ENCODE peak calls at places on chromosomes 16 and 17, in seven cellular contexts. One of them, this sample, is unnamed.

GRCh38 chr16:22053921-22054341 is 38.4 kb upstream of the VWA3A start:
- DNase-seq in Peyer's patch: no peak
- DNase-seq in kidney epithelial cell: no peak
- DNase-seq in testis: no peak
- DNase-seq in psoas muscle: no peak
- DNase-seq in right lobe of liver: no peak
- DNase-seq in heart left ventricle: no peak
- DNase-seq in this sample: no peak

GRCh38 chr16:3328643-3329042 is 23.3 kb downstream of the ZNF75A start:
- DNase-seq in testis: no peak
- DNase-seq in psoas muscle: no peak
- DNase-seq in kidney epithelial cell: no peak
- DNase-seq in heart left ventricle: no peak
- DNase-seq in right lobe of liver: peak
- DNase-seq in Peyer's patch: peak
- DNase-seq in this sample: no peak

GRCh38 chr17:72502111-72502939 is 381.5 kb downstream of the SOX9 start:
- DNase-seq in right lobe of liver: no peak
- DNase-seq in heart left ventricle: no peak
- DNase-seq in kidney epithelial cell: no peak
- DNase-seq in testis: no peak
- DNase-seq in Peyer's patch: no peak
- DNase-seq in psoas muscle: no peak
- DNase-seq in this sample: no peak

GRCh38 chr16:56257666-56258359 is 66.5 kb downstream of the GNAO1 start:
- DNase-seq in heart left ventricle: no peak
- DNase-seq in testis: peak
- DNase-seq in psoas muscle: no peak
- DNase-seq in Peyer's patch: no peak
- DNase-seq in right lobe of liver: no peak
- DNase-seq in kidney epithelial cell: no peak
- DNase-seq in this sample: no peak

GRCh38 chr17:39098474-39099090 is 52.9 kb downstream of the PLXDC1 start:
- DNase-seq in Peyer's patch: no peak
- DNase-seq in testis: no peak
- DNase-seq in right lobe of liver: no peak
- DNase-seq in kidney epithelial cell: no peak
- DNase-seq in psoas muscle: no peak
- DNase-seq in heart left ventricle: no peak
- DNase-seq in this sample: no peak

GRCh38 chr16:71626018-71626857 is at the start of gene MARVELD3:
- DNase-seq in right lobe of liver: peak
- DNase-seq in Peyer's patch: peak
- DNase-seq in testis: peak
- DNase-seq in heart left ventricle: no peak
- DNase-seq in kidney epithelial cell: no peak
- DNase-seq in psoas muscle: no peak
- DNase-seq in this sample: no peak

GRCh38 chr17:76385892-76386786 is 1.7 kb downstream of the SPHK1 start:
- DNase-seq in psoas muscle: peak
- DNase-seq in Peyer's patch: peak
- DNase-seq in testis: peak
- DNase-seq in right lobe of liver: peak
- DNase-seq in kidney epithelial cell: no peak
- DNase-seq in heart left ventricle: peak
- DNase-seq in this sample: no peak

GRCh38 chr17:7557825-7558543 is 566 bp upstream of the TNFSF13 start:
- DNase-seq in heart left ventricle: peak
- DNase-seq in testis: peak
- DNase-seq in kidney epithelial cell: no peak
- DNase-seq in psoas muscle: peak
- DNase-seq in Peyer's patch: peak
- DNase-seq in right lobe of liver: peak
- DNase-seq in this sample: peak

GRCh38 chr16:85170066-85171003 is 58.1 kb upstream of the CIBAR2 start:
- DNase-seq in Peyer's patch: no peak
- DNase-seq in heart left ventricle: peak
- DNase-seq in kidney epithelial cell: no peak
- DNase-seq in testis: no peak
- DNase-seq in psoas muscle: peak
- DNase-seq in right lobe of liver: no peak
- DNase-seq in this sample: no peak

GRCh38 chr17:28747801-28748750 is 4.3 kb downstream of the TRAF4 start:
- DNase-seq in kidney epithelial cell: no peak
- DNase-seq in right lobe of liver: no peak
- DNase-seq in Peyer's patch: no peak
- DNase-seq in psoas muscle: peak
- DNase-seq in testis: no peak
- DNase-seq in heart left ventricle: no peak
- DNase-seq in this sample: no peak

GRCh38 chr16:50539822-50540710 is 8.1 kb upstream of the NKD1 start:
- DNase-seq in testis: no peak
- DNase-seq in right lobe of liver: no peak
- DNase-seq in Peyer's patch: no peak
- DNase-seq in kidney epithelial cell: no peak
- DNase-seq in heart left ventricle: no peak
- DNase-seq in psoas muscle: no peak
- DNase-seq in this sample: no peak

GRCh38 chr16:11621539-11621919 is 34.8 kb upstream of the LITAF start:
- DNase-seq in psoas muscle: no peak
- DNase-seq in Peyer's patch: no peak
- DNase-seq in kidney epithelial cell: no peak
- DNase-seq in heart left ventricle: no peak
- DNase-seq in testis: no peak
- DNase-seq in right lobe of liver: no peak
- DNase-seq in this sample: no peak
- H3K4me3 ChIP-seq in psoas muscle: peak
- H3K4me3 ChIP-seq in Peyer's patch: no peak
- H3K4me3 ChIP-seq in kidney epithelial cell: no peak
- H3K4me3 ChIP-seq in heart left ventricle: peak
- H3K4me3 ChIP-seq in testis: no peak
- H3K4me3 ChIP-seq in right lobe of liver: no peak
- H3K4me3 ChIP-seq in this sample: no peak

DNA sequence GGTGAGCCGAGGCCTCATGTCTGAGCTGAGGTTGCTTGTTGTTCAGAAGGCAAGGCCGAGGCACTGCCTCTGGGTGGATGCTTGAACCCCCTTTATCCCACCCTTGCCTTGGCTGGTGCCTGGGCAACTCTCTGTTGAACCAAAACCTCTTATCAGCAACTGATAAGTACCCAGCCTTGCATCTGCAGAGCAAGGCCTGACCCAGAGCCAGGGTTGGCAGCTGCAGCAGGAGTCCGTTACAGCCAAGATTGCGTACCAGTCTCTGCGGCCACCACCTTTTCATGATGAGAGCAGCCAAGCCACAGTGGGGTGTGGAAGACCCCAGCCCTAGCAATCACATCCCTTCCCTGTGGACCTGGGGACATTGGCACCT is 118.3 kb downstream of the RAB11FIP4 start:
- DNase-seq in right lobe of liver: peak
- DNase-seq in heart left ventricle: no peak
- DNase-seq in psoas muscle: peak
- DNase-seq in kidney epithelial cell: no peak
- DNase-seq in testis: peak
- DNase-seq in Peyer's patch: no peak
- DNase-seq in this sample: no peak
- H3K4me3 ChIP-seq in right lobe of liver: no peak
- H3K4me3 ChIP-seq in heart left ventricle: no peak
- H3K4me3 ChIP-seq in psoas muscle: no peak
- H3K4me3 ChIP-seq in kidney epithelial cell: no peak
- H3K4me3 ChIP-seq in testis: no peak
- H3K4me3 ChIP-seq in Peyer's patch: no peak
- H3K4me3 ChIP-seq in this sample: no peak

DNA sequence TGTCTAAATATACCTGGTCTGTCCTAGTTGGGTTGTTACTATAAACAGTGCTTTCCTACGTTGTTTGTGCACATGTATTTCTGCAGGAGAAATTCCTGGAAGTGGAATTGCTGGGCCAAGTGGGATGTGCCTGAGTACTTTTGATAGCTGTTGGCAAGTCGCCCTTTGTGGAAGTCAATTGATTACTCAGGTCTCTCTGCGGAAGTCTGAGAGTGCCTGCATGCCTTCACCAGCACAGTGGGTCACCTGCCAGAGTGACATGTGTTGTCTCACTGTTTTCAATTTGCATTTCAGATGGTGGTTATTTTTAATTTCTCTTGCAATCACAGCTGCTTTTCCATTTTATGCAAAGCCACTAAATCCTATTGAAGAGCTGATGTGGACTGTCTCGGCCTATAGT is 2.3 kb upstream of the MVD start:
- DNase-seq in testis: no peak
- DNase-seq in Peyer's patch: no peak
- DNase-seq in psoas muscle: no peak
- DNase-seq in right lobe of liver: peak
- DNase-seq in kidney epithelial cell: no peak
- DNase-seq in heart left ventricle: no peak
- DNase-seq in this sample: no peak
- H3K4me3 ChIP-seq in testis: no peak
- H3K4me3 ChIP-seq in Peyer's patch: no peak
- H3K4me3 ChIP-seq in psoas muscle: no peak
- H3K4me3 ChIP-seq in right lobe of liver: no peak
- H3K4me3 ChIP-seq in kidney epithelial cell: no peak
- H3K4me3 ChIP-seq in heart left ventricle: no peak
- H3K4me3 ChIP-seq in this sample: no peak

DNA sequence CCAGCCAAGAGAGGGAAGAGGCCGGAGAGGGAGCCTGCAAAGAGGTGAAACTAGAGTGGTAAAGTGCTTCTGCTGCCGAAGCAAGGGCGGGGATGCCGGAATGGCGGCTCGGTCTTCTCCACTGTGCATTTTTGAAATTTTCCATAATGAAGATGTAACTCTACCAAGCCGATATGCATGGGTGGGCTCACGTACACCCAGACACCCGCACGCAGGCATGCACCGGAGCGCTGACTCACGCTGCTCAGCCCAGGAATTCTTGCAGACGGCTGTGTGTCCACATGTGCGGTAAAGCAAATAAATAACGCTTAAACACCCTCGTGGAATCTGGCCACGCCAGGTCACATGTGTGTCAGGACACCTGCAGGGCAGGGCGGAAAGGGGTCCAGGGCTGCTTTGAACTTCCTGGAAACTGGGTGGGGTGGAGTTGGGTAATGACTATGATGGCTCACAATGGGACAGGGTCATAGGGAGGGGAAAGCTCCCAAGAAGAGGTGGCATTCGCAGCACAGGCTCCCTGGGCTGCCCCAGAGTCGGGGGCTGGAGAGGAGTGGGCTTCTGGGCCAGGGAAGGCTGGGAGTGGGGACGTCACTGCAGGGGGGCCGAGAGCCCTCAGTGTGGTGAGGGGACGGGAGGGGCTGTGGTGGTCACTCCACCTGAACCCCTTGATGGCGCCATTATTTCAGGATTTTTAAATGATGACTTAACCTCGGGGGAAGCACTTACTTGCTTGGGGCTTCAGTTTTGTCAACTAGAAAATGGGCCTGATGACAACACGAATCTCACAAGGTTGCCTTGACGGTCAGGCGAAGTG is 265.5 kb downstream of the PARN start:
- DNase-seq in right lobe of liver: no peak
- DNase-seq in testis: no peak
- DNase-seq in Peyer's patch: no peak
- DNase-seq in heart left ventricle: no peak
- DNase-seq in kidney epithelial cell: peak
- DNase-seq in psoas muscle: no peak
- DNase-seq in this sample: peak
- H3K4me3 ChIP-seq in right lobe of liver: no peak
- H3K4me3 ChIP-seq in testis: no peak
- H3K4me3 ChIP-seq in Peyer's patch: no peak
- H3K4me3 ChIP-seq in heart left ventricle: no peak
- H3K4me3 ChIP-seq in kidney epithelial cell: no peak
- H3K4me3 ChIP-seq in psoas muscle: no peak
- H3K4me3 ChIP-seq in this sample: peak